ENCODE peak calls at places on chromosomes 16 and 17, in nine cellular contexts. One of them, this sample, is unnamed.

GRCh38 chr16:9119795-9120194 is 28.4 kb downstream of the HAPSTR1 start:
- DNase-seq in IMR-90: peak; percentile 84
- DNase-seq in mesenchymal stem cell: no peak
- DNase-seq in fibroblast of lung: peak; percentile 92
- DNase-seq in suprapubic skin: no peak
- DNase-seq in psoas muscle: no peak
- DNase-seq in transverse colon: no peak
- DNase-seq in left lung: no peak
- DNase-seq in adrenal gland: peak; percentile 54
- DNase-seq in this sample: no peak

GRCh38 chr17:61444831-61445230 is 7.4 kb upstream of the TBX4 start:
- DNase-seq in IMR-90: peak; percentile 79
- DNase-seq in mesenchymal stem cell: peak; percentile 70
- DNase-seq in fibroblast of lung: peak; percentile 66
- DNase-seq in suprapubic skin: no peak
- DNase-seq in psoas muscle: no peak
- DNase-seq in transverse colon: no peak
- DNase-seq in left lung: no peak
- DNase-seq in adrenal gland: no peak
- DNase-seq in this sample: no peak

GRCh38 chr17:41338961-41339485 is 11.6 kb downstream of the KRT33A start:
- DNase-seq in IMR-90: peak; percentile 39
- DNase-seq in mesenchymal stem cell: peak; percentile 69
- DNase-seq in fibroblast of lung: no peak
- DNase-seq in suprapubic skin: no peak
- DNase-seq in psoas muscle: no peak
- DNase-seq in transverse colon: no peak
- DNase-seq in left lung: no peak
- DNase-seq in adrenal gland: no peak
- DNase-seq in this sample: no peak

GRCh38 chr17:47785538-47786123 is 36.0 kb downstream of the OSBPL7 start:
- DNase-seq in IMR-90: peak; percentile 16
- DNase-seq in mesenchymal stem cell: peak; percentile 49
- DNase-seq in fibroblast of lung: peak; percentile 27
- DNase-seq in suprapubic skin: no peak
- DNase-seq in psoas muscle: no peak
- DNase-seq in transverse colon: no peak
- DNase-seq in left lung: no peak
- DNase-seq in adrenal gland: no peak
- DNase-seq in this sample: no peak

GRCh38 chr17:40349477-40350409 is 14.8 kb downstream of the GJD3 start:
- DNase-seq in IMR-90: peak; percentile 38
- DNase-seq in mesenchymal stem cell: no peak
- DNase-seq in fibroblast of lung: peak; percentile 61
- DNase-seq in suprapubic skin: peak; percentile 72
- DNase-seq in psoas muscle: peak; percentile 44
- DNase-seq in transverse colon: no peak
- DNase-seq in left lung: peak; percentile 61
- DNase-seq in adrenal gland: peak; percentile 45
- DNase-seq in this sample: no peak

GRCh38 chr17:1709971-1710806 is at the start of gene TLCD2:
- DNase-seq in IMR-90: peak; percentile 65
- DNase-seq in mesenchymal stem cell: peak; percentile 82
- DNase-seq in fibroblast of lung: peak; percentile 76
- DNase-seq in suprapubic skin: peak; percentile 88
- DNase-seq in psoas muscle: peak; percentile 85
- DNase-seq in transverse colon: peak; percentile 94
- DNase-seq in left lung: peak; percentile 92
- DNase-seq in adrenal gland: peak; percentile 81
- DNase-seq in this sample: no peak

GRCh38 chr17:48003686-48004120 is 32.8 kb downstream of the CDK5RAP3 start:
- DNase-seq in IMR-90: no peak
- DNase-seq in mesenchymal stem cell: no peak
- DNase-seq in fibroblast of lung: no peak
- DNase-seq in suprapubic skin: no peak
- DNase-seq in psoas muscle: no peak
- DNase-seq in transverse colon: no peak
- DNase-seq in left lung: no peak
- DNase-seq in adrenal gland: no peak
- DNase-seq in this sample: no peak

GRCh38 chr17:65550075-65550635 is 11.3 kb downstream of the AXIN2 start:
- DNase-seq in IMR-90: no peak
- DNase-seq in mesenchymal stem cell: no peak
- DNase-seq in fibroblast of lung: no peak
- DNase-seq in suprapubic skin: no peak
- DNase-seq in psoas muscle: no peak
- DNase-seq in transverse colon: no peak
- DNase-seq in left lung: no peak
- DNase-seq in adrenal gland: no peak
- DNase-seq in this sample: no peak

GRCh38 chr17:39139137-39139516 is 12.3 kb downstream of the PLXDC1 start:
- DNase-seq in IMR-90: peak; percentile 92
- DNase-seq in mesenchymal stem cell: peak; percentile 90
- DNase-seq in fibroblast of lung: peak; percentile 94
- DNase-seq in suprapubic skin: no peak
- DNase-seq in psoas muscle: no peak
- DNase-seq in transverse colon: no peak
- DNase-seq in left lung: no peak
- DNase-seq in adrenal gland: no peak
- DNase-seq in this sample: no peak

GRCh38 chr17:50348522-50349240 is 2.8 kb downstream of the XYLT2 start:
- DNase-seq in IMR-90: peak; percentile 53
- DNase-seq in mesenchymal stem cell: peak; percentile 35
- DNase-seq in fibroblast of lung: peak; percentile 56
- DNase-seq in suprapubic skin: peak; percentile 56
- DNase-seq in psoas muscle: no peak
- DNase-seq in transverse colon: no peak
- DNase-seq in left lung: no peak
- DNase-seq in adrenal gland: peak; percentile 21
- DNase-seq in this sample: no peak

GRCh38 chr17:82332669-82333278 is 792 bp downstream of the SECTM1 start:
- DNase-seq in IMR-90: peak; percentile 55
- DNase-seq in mesenchymal stem cell: peak; percentile 55
- DNase-seq in fibroblast of lung: peak; percentile 62
- DNase-seq in suprapubic skin: no peak
- DNase-seq in psoas muscle: peak; percentile 49
- DNase-seq in transverse colon: peak; percentile 67
- DNase-seq in left lung: peak; percentile 88
- DNase-seq in adrenal gland: peak; percentile 57
- DNase-seq in this sample: peak; percentile 36

GRCh38 chr17:44722254-44722653 is 13.8 kb downstream of the DBF4B start:
- DNase-seq in IMR-90: no peak
- DNase-seq in mesenchymal stem cell: no peak
- DNase-seq in fibroblast of lung: no peak
- DNase-seq in suprapubic skin: no peak
- DNase-seq in psoas muscle: no peak
- DNase-seq in transverse colon: no peak
- DNase-seq in left lung: no peak
- DNase-seq in adrenal gland: no peak
- DNase-seq in this sample: no peak

GRCh38 chr16:59733321-59733720 is 999.2 kb upstream of the GOT2 start:
- DNase-seq in IMR-90: no peak
- DNase-seq in mesenchymal stem cell: no peak
- DNase-seq in fibroblast of lung: no peak
- DNase-seq in suprapubic skin: no peak
- DNase-seq in psoas muscle: no peak
- DNase-seq in transverse colon: no peak
- DNase-seq in left lung: no peak
- DNase-seq in adrenal gland: no peak
- DNase-seq in this sample: no peak

GRCh38 chr17:3035256-3035967 is 28.0 kb downstream of the OR1D5 start:
- DNase-seq in IMR-90: no peak
- DNase-seq in mesenchymal stem cell: no peak
- DNase-seq in fibroblast of lung: no peak
- DNase-seq in suprapubic skin: peak; percentile 48
- DNase-seq in psoas muscle: no peak
- DNase-seq in transverse colon: no peak
- DNase-seq in left lung: peak; percentile 52
- DNase-seq in adrenal gland: no peak
- DNase-seq in this sample: no peak

GRCh38 chr16:54286330-54287017 is at the start of gene IRX3:
- DNase-seq in IMR-90: peak; percentile 4
- DNase-seq in mesenchymal stem cell: peak; percentile 50
- DNase-seq in fibroblast of lung: peak; percentile 84
- DNase-seq in suprapubic skin: peak; percentile 94
- DNase-seq in psoas muscle: peak; percentile 69
- DNase-seq in transverse colon: peak; percentile 13
- DNase-seq in left lung: peak; percentile 91
- DNase-seq in adrenal gland: peak; percentile 68
- DNase-seq in this sample: peak; percentile 83

GRCh38 chr17:2064980-2065785 is 10.3 kb downstream of the HIC1 start:
- DNase-seq in IMR-90: peak; percentile 68
- DNase-seq in mesenchymal stem cell: peak; percentile 68
- DNase-seq in fibroblast of lung: peak; percentile 81
- DNase-seq in suprapubic skin: peak; percentile 72
- DNase-seq in psoas muscle: peak; percentile 64
- DNase-seq in transverse colon: peak; percentile 46
- DNase-seq in left lung: no peak
- DNase-seq in adrenal gland: no peak
- DNase-seq in this sample: no peak

GRCh38 chr17:10769840-10770239 is 34.1 kb downstream of the TMEM238L start:
- DNase-seq in IMR-90: no peak
- DNase-seq in mesenchymal stem cell: no peak
- DNase-seq in fibroblast of lung: no peak
- DNase-seq in suprapubic skin: peak; percentile 41
- DNase-seq in psoas muscle: no peak
- DNase-seq in transverse colon: no peak
- DNase-seq in left lung: no peak
- DNase-seq in adrenal gland: no peak
- DNase-seq in this sample: no peak

GRCh38 chr16:70162041-70162451 is 11.5 kb upstream of the CLEC18C start:
- DNase-seq in IMR-90: peak; percentile 80
- DNase-seq in mesenchymal stem cell: peak; percentile 84
- DNase-seq in fibroblast of lung: peak; percentile 77
- DNase-seq in suprapubic skin: no peak
- DNase-seq in psoas muscle: no peak
- DNase-seq in transverse colon: no peak
- DNase-seq in left lung: no peak
- DNase-seq in adrenal gland: no peak
- DNase-seq in this sample: no peak

GRCh38 chr16:54447606-54448440 is 161.2 kb upstream of the IRX3 start:
- DNase-seq in IMR-90: peak; percentile 54
- DNase-seq in mesenchymal stem cell: peak; percentile 79
- DNase-seq in fibroblast of lung: peak; percentile 88
- DNase-seq in suprapubic skin: no peak
- DNase-seq in psoas muscle: peak; percentile 24
- DNase-seq in transverse colon: no peak
- DNase-seq in left lung: no peak
- DNase-seq in adrenal gland: no peak
- DNase-seq in this sample: no peak

GRCh38 chr17:67322039-67322787 is 44.2 kb downstream of the PSMD12 start:
- DNase-seq in IMR-90: no peak
- DNase-seq in mesenchymal stem cell: no peak
- DNase-seq in fibroblast of lung: no peak
- DNase-seq in suprapubic skin: no peak
- DNase-seq in psoas muscle: no peak
- DNase-seq in transverse colon: no peak
- DNase-seq in left lung: no peak
- DNase-seq in adrenal gland: no peak
- DNase-seq in this sample: no peak

DNA sequence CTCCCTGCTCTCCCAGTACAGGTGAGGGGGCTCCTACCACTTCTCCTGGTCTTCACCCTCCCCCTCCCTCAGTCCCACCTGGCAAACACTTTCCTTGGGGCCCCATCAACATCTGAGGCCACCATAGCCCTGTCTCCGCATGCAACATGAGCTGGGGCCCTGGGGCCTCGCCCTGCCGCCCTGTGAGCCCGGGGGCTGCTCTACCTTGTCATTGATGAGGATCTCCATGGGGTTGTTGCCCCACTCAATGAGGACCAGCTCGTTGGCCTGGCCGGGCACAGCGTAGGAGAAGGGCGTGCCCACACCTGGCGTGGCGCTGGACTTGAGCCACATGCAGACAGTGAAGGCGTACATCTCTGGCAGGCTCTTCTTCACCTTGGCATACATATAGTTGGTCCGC is 3.4 kb downstream of the NPTX1 start:
- DNase-seq in IMR-90: no peak
- DNase-seq in mesenchymal stem cell: no peak
- DNase-seq in fibroblast of lung: no peak
- DNase-seq in suprapubic skin: no peak
- DNase-seq in psoas muscle: no peak
- DNase-seq in transverse colon: no peak
- DNase-seq in left lung: no peak
- DNase-seq in adrenal gland: no peak
- DNase-seq in this sample: no peak
- H3K27me3 ChIP-seq in IMR-90: peaks cover 25% of the 10 kb centered on the region
- H3K27me3 ChIP-seq in mesenchymal stem cell: peaks cover 81% of the 10 kb centered on the region
- H3K27me3 ChIP-seq in fibroblast of lung: peaks cover 8% of the 10 kb centered on the region
- H3K27me3 ChIP-seq in suprapubic skin: peaks cover 99% of the 10 kb centered on the region
- H3K27me3 ChIP-seq in psoas muscle: peaks cover 68% of the 10 kb centered on the region
- H3K27me3 ChIP-seq in transverse colon: peaks cover 95% of the 10 kb centered on the region
- H3K27me3 ChIP-seq in left lung: peaks cover 44% of the 10 kb centered on the region
- H3K27me3 ChIP-seq in adrenal gland: peaks cover 35% of the 10 kb centered on the region
- H3K27me3 ChIP-seq in this sample: peaks cover 31% of the 10 kb centered on the region

GRCh38 chr16:734981-735881 is 5.6 kb downstream of the CIAO3 start:
- DNase-seq in IMR-90: no peak
- DNase-seq in mesenchymal stem cell: no peak
- DNase-seq in fibroblast of lung: no peak
- DNase-seq in suprapubic skin: no peak
- DNase-seq in psoas muscle: no peak
- DNase-seq in transverse colon: no peak
- DNase-seq in left lung: peak; percentile 68
- DNase-seq in adrenal gland: no peak
- DNase-seq in this sample: no peak
- H3K4me1 ChIP-seq in IMR-90: peaks cover 5% of the 10 kb centered on the region
- H3K4me1 ChIP-seq in mesenchymal stem cell: peaks cover 11% of the 10 kb centered on the region
- H3K4me1 ChIP-seq in fibroblast of lung: no peaks in the 10 kb centered on the region
- H3K4me1 ChIP-seq in suprapubic skin: peaks cover 16% of the 10 kb centered on the region
- H3K4me1 ChIP-seq in psoas muscle: peaks cover 7% of the 10 kb centered on the region
- H3K4me1 ChIP-seq in transverse colon: peaks cover 12% of the 10 kb centered on the region
- H3K4me1 ChIP-seq in left lung: peaks cover 11% of the 10 kb centered on the region
- H3K4me1 ChIP-seq in adrenal gland: peaks cover 6% of the 10 kb centered on the region
- H3K4me1 ChIP-seq in this sample: peaks cover 11% of the 10 kb centered on the region

GRCh38 chr16:74797414-74797813 is 22.8 kb upstream of the FA2H start:
- DNase-seq in IMR-90: no peak
- DNase-seq in mesenchymal stem cell: no peak
- DNase-seq in fibroblast of lung: no peak
- DNase-seq in suprapubic skin: no peak
- DNase-seq in psoas muscle: no peak
- DNase-seq in transverse colon: no peak
- DNase-seq in left lung: no peak
- DNase-seq in adrenal gland: no peak
- DNase-seq in this sample: no peak

GRCh38 chr16:74792225-74792624 is 17.6 kb upstream of the FA2H start:
- DNase-seq in IMR-90: no peak
- DNase-seq in mesenchymal stem cell: no peak
- DNase-seq in fibroblast of lung: no peak
- DNase-seq in suprapubic skin: no peak
- DNase-seq in psoas muscle: no peak
- DNase-seq in transverse colon: no peak
- DNase-seq in left lung: no peak
- DNase-seq in adrenal gland: no peak
- DNase-seq in this sample: no peak

GRCh38 chr16:74793571-74793970 is 19.0 kb upstream of the FA2H start:
- DNase-seq in IMR-90: no peak
- DNase-seq in mesenchymal stem cell: no peak
- DNase-seq in fibroblast of lung: no peak
- DNase-seq in suprapubic skin: no peak
- DNase-seq in psoas muscle: no peak
- DNase-seq in transverse colon: no peak
- DNase-seq in left lung: no peak
- DNase-seq in adrenal gland: no peak
- DNase-seq in this sample: no peak
- H3K27me3 ChIP-seq in IMR-90: peaks cover 16% of the 10 kb centered on the region
- H3K27me3 ChIP-seq in mesenchymal stem cell: peaks cover 7% of the 10 kb centered on the region
- H3K27me3 ChIP-seq in fibroblast of lung: peaks cover 7% of the 10 kb centered on the region
- H3K27me3 ChIP-seq in suprapubic skin: peaks cover 5% of the 10 kb centered on the region
- H3K27me3 ChIP-seq in psoas muscle: peaks cover 7% of the 10 kb centered on the region
- H3K27me3 ChIP-seq in transverse colon: no peaks in the 10 kb centered on the region
- H3K27me3 ChIP-seq in left lung: no peaks in the 10 kb centered on the region
- H3K27me3 ChIP-seq in adrenal gland: peaks cover 16% of the 10 kb centered on the region
- H3K27me3 ChIP-seq in this sample: no peaks in the 10 kb centered on the region

GRCh38 chr17:70157151-70157550 is 12.2 kb upstream of the KCNJ2 start:
- DNase-seq in IMR-90: no peak
- DNase-seq in mesenchymal stem cell: no peak
- DNase-seq in fibroblast of lung: no peak
- DNase-seq in suprapubic skin: no peak
- DNase-seq in psoas muscle: no peak
- DNase-seq in transverse colon: no peak
- DNase-seq in left lung: no peak
- DNase-seq in adrenal gland: no peak
- DNase-seq in this sample: no peak
- H3K4me1 ChIP-seq in IMR-90: no peaks in the 10 kb centered on the region
- H3K4me1 ChIP-seq in mesenchymal stem cell: no peaks in the 10 kb centered on the region
- H3K4me1 ChIP-seq in fibroblast of lung: no peaks in the 10 kb centered on the region
- H3K4me1 ChIP-seq in suprapubic skin: no peaks in the 10 kb centered on the region
- H3K4me1 ChIP-seq in psoas muscle: no peaks in the 10 kb centered on the region
- H3K4me1 ChIP-seq in transverse colon: no peaks in the 10 kb centered on the region
- H3K4me1 ChIP-seq in left lung: no peaks in the 10 kb centered on the region
- H3K4me1 ChIP-seq in adrenal gland: no peaks in the 10 kb centered on the region
- H3K4me1 ChIP-seq in this sample: no peaks in the 10 kb centered on the region